ENCODE peak calls at places on chromosomes 12 and 14, in five cellular contexts. K is A549, V is HepG2, M is GM12878, E is K562. T is an unnamed sample.

GRCh38 chr14:29233188-29233587 is 466.6 kb downstream of the FOXG1 start:
- DNase-seq in M (no peak), V (no peak), E (no peak), K (no peak), T (no peak)

GRCh38 chr14:79356040-79356439 is 855.3 kb downstream of the DIO2 start:
- DNase-seq in M (no peak), K (no peak), V (no peak), E (no peak), T (peak; percentile 32)

GRCh38 chr14:75303415-75303814 is 24.8 kb downstream of the FOS start:
- DNase-seq in E (peak; percentile 79), M (no peak), K (peak; percentile 82), V (peak; percentile 66), T (peak; percentile 72)

GRCh38 chr12:41140117-41140516 is 48.0 kb upstream of the PDZRN4 start:
- DNase-seq in M (no peak), V (no peak), E (no peak), K (no peak), T (no peak)

GRCh38 chr12:55727643-55728184 is 1.1 kb downstream of the CD63 start:
- DNase-seq in E (peak; percentile 82), K (peak; percentile 46), V (no peak), M (no peak), T (peak; percentile 61)

GRCh38 chr12:108004368-108004767 is 124.7 kb upstream of the WSCD2 start:
- DNase-seq in V (no peak), E (peak; percentile 14), K (no peak), M (no peak), T (no peak)

GRCh38 chr12:64895541-64895940 is 71.1 kb downstream of the TBC1D30 start:
- DNase-seq in E (no peak), M (no peak), V (no peak), K (no peak), T (peak; percentile 72)

GRCh38 chr12:99054601-99055128 is 409.6 kb downstream of the APAF1 start:
- DNase-seq in E (no peak), K (no peak), M (no peak), V (no peak), T (no peak)

GRCh38 chr12:45212064-45212463 is 3.8 kb upstream of the ANO6 start:
- DNase-seq in M (no peak), V (no peak), E (no peak), K (no peak), T (no peak)

GRCh38 chr12:14473707-14474287 is 93.9 kb downstream of the PLBD1 start:
- DNase-seq in V (peak; percentile 1), K (no peak), E (peak; percentile 4), M (no peak), T (peak; percentile 18)

GRCh38 chr12:49942921-49943662 is 7.4 kb upstream of the AQP2 start:
- DNase-seq in E (no peak), K (no peak), M (no peak), V (no peak), T (no peak)

GRCh38 chr12:81668475-81668874 is 90.7 kb downstream of the PPFIA2 start:
- DNase-seq in K (no peak), E (no peak), V (no peak), M (no peak), T (peak; percentile 43)

GRCh38 chr12:120381752-120382419 is 12.9 kb upstream of the MSI1 start:
- DNase-seq in M (no peak), K (no peak), E (peak; percentile 81), V (peak; percentile 74), T (peak; percentile 77)

GRCh38 chr12:1435456-1435855 is 158.9 kb downstream of the FBXL14 start:
- DNase-seq in E (no peak), K (no peak), V (peak; percentile 50), M (no peak), T (peak; percentile 53)

GRCh38 chr14:97802430-97802829 is 1005.2 kb downstream of the VRK1 start:
- DNase-seq in K (no peak), V (no peak), M (no peak), E (no peak), T (no peak)

GRCh38 chr14:77760381-77761204 is at the start of gene SNW1:
- DNase-seq in E (peak; percentile 94), M (no peak), V (peak; percentile 91), K (peak; percentile 94), T (peak; percentile 95)

GRCh38 chr14:47919334-47919846 is 244.0 kb upstream of the MDGA2 start:
- DNase-seq in M (no peak), E (no peak), K (no peak), V (no peak), T (no peak)

GRCh38 chr14:26993541-26993940 is 395.7 kb upstream of the NOVA1 start:
- DNase-seq in V (no peak), K (no peak), E (no peak), M (no peak), T (no peak)

GRCh38 chr12:123671876-123672275 is 963 bp downstream of the TCTN2 start:
- DNase-seq in V (no peak), K (no peak), E (no peak), M (no peak), T (peak; percentile 71)

GRCh38 chr14:22925513-22925912 is 3.7 kb downstream of the PRMT5 start:
- DNase-seq in E (no peak), M (no peak), K (no peak), V (no peak), T (no peak)

GRCh38 chr12:7995266-7995963 is 37.1 kb upstream of the FOXJ2 start:
- DNase-seq in M (peak; percentile 69), E (peak; percentile 78), V (peak; percentile 77), K (peak; percentile 52), T (peak; percentile 91)

GRCh38 chr12:101748907-101749306 is 9.6 kb upstream of the SYCP3 start:
- DNase-seq in K (no peak), V (no peak), M (no peak), E (no peak), T (no peak)

GRCh38 chr14:20631023-20631820 is 10.3 kb downstream of the OR6S1 start:
- DNase-seq in K (peak; percentile 69), V (peak; percentile 79), M (no peak), E (peak; percentile 69), T (peak; percentile 70)
- TF ChIP-seq BHLHE40 in K (no peak), V (no peak), M (no peak), E (no peak), T (no peak)

GRCh38 chr12:27002141-27002540 is 12.0 kb downstream of the TM7SF3 start:
- DNase-seq in K (no peak), V (no peak), M (no peak), E (no peak), T (no peak)
- H3K4me2 ChIP-seq in K (no peak overlapping the region), V (no peak overlapping the region), M (no peak overlapping the region), E (no peak overlapping the region), T (no peak overlapping the region)

GRCh38 chr14:73289308-73289707 is 52.0 kb downstream of the PAPLN start:
- DNase-seq in V (no peak), M (no peak), K (no peak), E (no peak), T (no peak)
- TF ChIP-seq BHLHE40 in V (no peak), M (no peak), K (no peak), E (no peak), T (no peak)

DNA sequence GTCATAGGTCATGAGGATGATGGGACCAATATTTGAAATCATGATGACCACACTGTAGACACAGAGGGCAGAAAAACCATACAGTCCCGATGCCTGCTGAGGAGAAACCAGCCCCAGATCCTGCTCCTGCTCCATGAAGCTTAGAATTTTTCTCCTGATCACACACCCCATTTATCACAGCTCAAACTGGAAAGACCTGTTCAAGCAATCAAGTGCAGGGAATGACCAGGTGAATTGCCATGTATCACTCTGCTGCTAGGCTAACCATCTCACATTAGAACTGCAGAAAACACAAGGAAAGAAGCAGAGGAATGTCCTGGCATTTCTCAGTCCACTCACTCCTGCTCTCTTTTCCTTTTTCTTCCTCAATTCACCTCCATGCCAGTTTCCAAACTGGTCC is 18.1 kb downstream of the MANSC1 start:
- DNase-seq in K (no peak), V (no peak), M (no peak), E (no peak), T (no peak)
- H3K4me2 ChIP-seq in K (no peak overlapping the region), V (no peak overlapping the region), M (no peak overlapping the region), E (no peak overlapping the region), T (no peak overlapping the region)

GRCh38 chr12:80162177-80162576 is 62.8 kb downstream of the OTOGL start:
- DNase-seq in E (no peak), M (no peak), V (no peak), K (no peak), T (no peak)

GRCh38 chr12:80168936-80169335 is 69.6 kb downstream of the OTOGL start:
- DNase-seq in K (no peak), V (no peak), E (no peak), M (no peak), T (no peak)

GRCh38 chr12:80161612-80162011 is 62.3 kb downstream of the OTOGL start:
- DNase-seq in K (no peak), V (no peak), E (no peak), M (no peak), T (no peak)

GRCh38 chr12:80166751-80167150 is 67.4 kb downstream of the OTOGL start:
- DNase-seq in M (no peak), E (no peak), V (no peak), K (no peak), T (no peak)

GRCh38 chr12:80165741-80166140 is 66.4 kb downstream of the OTOGL start:
- DNase-seq in M (no peak), V (no peak), E (no peak), K (no peak), T (no peak)
- TF ChIP-seq BHLHE40 in M (no peak), V (no peak), E (no peak), K (no peak), T (no peak)

GRCh38 chr14:98984027-98984718 is 287.8 kb downstream of the BCL11B start:
- DNase-seq in E (no peak), M (no peak), K (no peak), V (no peak), T (no peak)
- H3K4me2 ChIP-seq in E (no peak overlapping the region), M (no peak overlapping the region), K (no peak overlapping the region), V (no peak overlapping the region), T (no peak overlapping the region)